ENCODE peak calls at places on chromosomes 4 and X, in eight cellular contexts. D is Right ventricle myocardium inferior; E is AG04449; R is activated T-cell treated with anti-CD3 and anti-CD28 coated beads, Interleukin-2, amount 50 U/mL, for 48 hours; L is HEK293T; I is fibroblast of lung; O is pancreas; N is glutamatergic neuron. H is an unnamed sample.

GRCh38 chr4:68373513-68373912 is 23.6 kb upstream of the YTHDC1 start:
- DNase-seq in D (peak; percentile 88), N (peak; percentile 80), O (peak; percentile 39), I (peak; percentile 80), R (peak; percentile 70), E (no peak), L (no peak), H (no peak)

GRCh38 chr4:47642985-47643745 is 158.1 kb downstream of the ATP10D start:
- DNase-seq in I (peak; percentile 43), L (no peak), R (no peak), D (no peak), E (no peak), N (no peak), O (no peak), H (no peak)

GRCh38 chr4:108264693-108265092 is 96.0 kb upstream of the LEF1 start:
- DNase-seq in E (no peak), N (no peak), I (no peak), R (no peak), O (no peak), D (no peak), L (no peak), H (peak; percentile 45)

GRCh38 chrX:118521435-118521834 is 25.8 kb downstream of the DOCK11 start:
- DNase-seq in N (no peak), O (no peak), I (peak; percentile 81), L (no peak), R (no peak), E (no peak), D (no peak), H (no peak)

GRCh38 chr4:40908702-40909362 is 159.1 kb downstream of the NSUN7 start:
- DNase-seq in E (peak; percentile 7), I (peak; percentile 77), R (peak; percentile 86), N (peak; percentile 80), D (no peak), L (peak; percentile 75), O (peak; percentile 64), H (peak; percentile 80)

GRCh38 chr4:8047837-8048678 is 108.4 kb upstream of the AFAP1 start:
- DNase-seq in N (no peak), O (no peak), E (no peak), I (no peak), R (no peak), L (no peak), D (peak; percentile 42), H (no peak)

GRCh38 chr4:158754385-158755180 is 14.2 kb upstream of the FNIP2 start:
- DNase-seq in N (no peak), E (peak; percentile 73), R (no peak), O (no peak), I (no peak), L (no peak), D (no peak), H (no peak)

GRCh38 chrX:153688900-153689590 is 1.3 kb downstream of the SLC6A8 start:
- DNase-seq in L (no peak), E (no peak), O (no peak), D (no peak), N (peak; percentile 36), R (no peak), I (peak; percentile 43), H (no peak)

GRCh38 chr4:168200685-168201084 is 108.3 kb downstream of the ANXA10 start:
- DNase-seq in R (no peak), E (no peak), D (no peak), O (no peak), N (no peak), I (no peak), L (no peak), H (peak; percentile 19)

GRCh38 chr4:6352031-6352763 is 82.5 kb downstream of the WFS1 start:
- DNase-seq in I (no peak), N (no peak), R (no peak), E (no peak), D (peak; percentile 53), L (no peak), O (no peak), H (no peak)